ENCODE peak calls at places on chromosomes 13 and 19, in ten cellular contexts. M is NCI-H2171 treated with DMSO at 0.1 percent for 48 hours; S is CD4-positive, alpha-beta T cell; B is activated naive CD4-positive, alpha-beta T cell treated with anti-CD3 and anti-CD28 coated beads, Interleukin-2, amount 50 U/mL, for 16 hours; L is NCI-H1694 treated with DMSO at 0.1 percent for 48 hours; N is hypothalamus; E is activated effector memory CD4-positive, alpha-beta T cell treated with Interleukin-2 at 50 U/mL for 16 hours; X is stimulated activated CD8-positive, alpha-beta memory T cell treated with anti-CD3 and anti-CD28 coated beads, Interleukin-2, amount 100 ng/mL, for 1 hour; O is amniotic epithelial cell; H is HEK293T. P is an unnamed sample.

GRCh38 chr19:15779756-15780476 is 7.5 kb upstream of the OR10H5 start:
- DNase-seq in X (no peak), B (no peak), M (no peak), S (no peak), E (no peak), H (no peak), N (peak; percentile 92), O (no peak), L (no peak), P (no peak)

GRCh38 chr19:38617764-38618589 is at the start of gene MAP4K1:
- DNase-seq in X (peak; percentile 49), E (peak; percentile 69), B (peak; percentile 73), N (no peak), H (no peak), M (peak; percentile 83), O (no peak), L (no peak), S (peak; percentile 71), P (no peak)

GRCh38 chr13:45770886-45771285 is 68.8 kb downstream of the CBY2 start:
- DNase-seq in X (no peak), O (no peak), L (no peak), N (no peak), M (no peak), B (no peak), H (no peak), S (no peak), E (no peak), P (no peak)

GRCh38 chr13:24050796-24051715 is 109.5 kb upstream of the SPATA13 start:
- DNase-seq in H (no peak), N (no peak), E (no peak), B (no peak), S (no peak), M (no peak), O (no peak), X (no peak), L (no peak), P (no peak)

GRCh38 chr13:19818223-19818842 is 35.6 kb upstream of the PSPC1 start:
- DNase-seq in X (no peak), B (peak; percentile 36), S (peak; percentile 15), H (peak; percentile 16), N (no peak), O (peak; percentile 26), E (peak; percentile 3), M (no peak), L (no peak), P (no peak)

GRCh38 chr13:96036515-96036914 is 16.7 kb downstream of the UGGT2 start:
- DNase-seq in L (no peak), E (no peak), M (no peak), X (no peak), O (no peak), H (no peak), S (no peak), N (no peak), B (no peak), P (no peak)

GRCh38 chr13:40069173-40070044 is 413.9 kb downstream of the COG6 start:
- DNase-seq in S (peak; percentile 66), N (peak; percentile 34), E (peak; percentile 54), X (peak; percentile 55), O (peak; percentile 80), B (peak; percentile 69), M (no peak), H (peak; percentile 69), L (peak; percentile 88), P (peak; percentile 60)

GRCh38 chr13:75196112-75196855 is 285.7 kb downstream of the TBC1D4 start:
- DNase-seq in N (no peak), E (no peak), H (no peak), O (peak; percentile 80), X (no peak), L (peak; percentile 89), B (no peak), S (no peak), M (peak; percentile 54), P (no peak)

GRCh38 chr19:18520848-18521691 is 800 bp downstream of the ELL start:
- DNase-seq in H (no peak), N (no peak), E (peak; percentile 10), S (no peak), L (no peak), O (peak; percentile 13), X (peak; percentile 4), B (no peak), M (no peak), P (no peak)

GRCh38 chr13:35826626-35827254 is 304.4 kb downstream of the DCLK1 start:
- DNase-seq in O (no peak), B (no peak), H (peak; percentile 51), S (no peak), N (no peak), L (no peak), X (no peak), E (no peak), M (no peak), P (no peak)

GRCh38 chr19:6610934-6611370 is 20.0 kb upstream of the CD70 start:
- DNase-seq in E (no peak), X (no peak), N (no peak), M (no peak), H (no peak), O (peak; percentile 20), L (no peak), B (no peak), S (no peak), P (peak; percentile 77)

GRCh38 chr19:39498262-39499081 is at the start of gene DLL3:
- DNase-seq in E (no peak), O (no peak), M (peak; percentile 79), S (no peak), N (no peak), B (peak; percentile 29), L (peak; percentile 76), H (peak; percentile 41), X (no peak), P (no peak)

GRCh38 chr19:44703336-44704078 is 4.6 kb downstream of the CEACAM16 start:
- DNase-seq in L (no peak), M (no peak), N (no peak), O (no peak), E (no peak), X (no peak), S (no peak), H (no peak), B (no peak), P (no peak)

GRCh38 chr13:77507931-77508776 is 27.4 kb upstream of the SCEL start:
- DNase-seq in S (no peak), L (no peak), H (no peak), N (no peak), X (no peak), O (peak; percentile 76), M (no peak), B (no peak), E (no peak), P (no peak)

GRCh38 chr19:42471554-42472249 is 29.0 kb upstream of the CXCL17 start:
- DNase-seq in S (no peak), N (no peak), B (no peak), M (no peak), O (peak; percentile 48), E (no peak), H (no peak), L (no peak), X (no peak), P (no peak)

GRCh38 chr13:43694265-43694664 is 92.5 kb downstream of the ENOX1 start:
- DNase-seq in E (no peak), X (no peak), O (no peak), L (no peak), H (no peak), N (no peak), S (no peak), B (no peak), M (no peak), P (no peak)

GRCh38 chr19:1027020-1027952 is 878 bp downstream of the CNN2 start:
- DNase-seq in B (peak; percentile 41), N (no peak), X (no peak), H (no peak), E (peak; percentile 27), S (no peak), M (peak; percentile 13), L (no peak), O (no peak), P (no peak)

GRCh38 chr13:30752201-30752797 is 17.0 kb downstream of the ALOX5AP start:
- DNase-seq in E (no peak), S (no peak), X (no peak), L (no peak), N (no peak), B (no peak), O (peak; percentile 58), M (no peak), H (no peak), P (no peak)

GRCh38 chr19:10045371-10045770 is 32.1 kb downstream of the RDH8 start:
- DNase-seq in B (no peak), O (no peak), X (no peak), N (no peak), L (no peak), E (no peak), S (no peak), H (no peak), M (no peak), P (no peak)

GRCh38 chr19:47230122-47230920 is 678 bp downstream of the BBC3 start:
- DNase-seq in S (peak; percentile 75), E (peak; percentile 74), H (peak; percentile 45), X (peak; percentile 72), O (no peak), M (no peak), B (peak; percentile 79), N (peak; percentile 44), L (no peak), P (no peak)

GRCh38 chr13:102012299-102013293 is 389.3 kb downstream of the FGF14 start:
- DNase-seq in M (no peak), X (no peak), L (no peak), O (no peak), N (no peak), S (no peak), B (no peak), E (no peak), H (no peak), P (no peak)

GRCh38 chr19:54606891-54607781 is 13.7 kb downstream of the LILRA1 start:
- DNase-seq in S (no peak), N (no peak), X (no peak), E (no peak), B (no peak), M (no peak), L (no peak), O (no peak), H (no peak), P (no peak)

GRCh38 chr19:49677901-49678674 is 1.0 kb downstream of the PRMT1 start:
- DNase-seq in B (peak; percentile 85), X (peak; percentile 76), N (peak; percentile 46), E (peak; percentile 72), S (peak; percentile 81), H (peak; percentile 53), O (peak; percentile 72), L (peak; percentile 87), M (peak; percentile 73), P (no peak)

GRCh38 chr19:41624515-41624914 is 2.4 kb downstream of the CEACAM4 start:
- DNase-seq in M (no peak), N (no peak), X (no peak), E (no peak), O (no peak), L (no peak), H (no peak), B (no peak), S (no peak), P (no peak)

GRCh38 chr13:20351279-20352022 is 119.3 kb upstream of the GJB6 start:
- DNase-seq in N (no peak), L (no peak), X (no peak), H (no peak), O (peak; percentile 96), E (no peak), M (no peak), B (no peak), S (no peak), P (no peak)